ENCODE peak calls at places on chromosome 22, in five cellular contexts. Y is adrenal gland, Q is stomach, D is prostate gland, B is A549. F is an unnamed sample.
A peak's percentile ranks its signal among the peaks of the same experiment; 100 is the strongest.

GRCh38 chr22:30078320-30079311 is 1.6 kb upstream of the HORMAD2 start:
- DNase-seq in Y (no peak), Q (no peak), D (no peak), B (no peak), F (no peak)

GRCh38 chr22:21022955-21023614 is 8.1 kb downstream of the P2RX6 start:
- DNase-seq in Y (no peak), Q (no peak), D (no peak), B (no peak), F (no peak)

GRCh38 chr22:46734830-46735453 is 3.1 kb downstream of the CERK start:
- DNase-seq in Y (peak; percentile 66), Q (peak; percentile 56), D (no peak), B (no peak), F (peak; percentile 54)

GRCh38 chr22:46735747-46736608 is 2.1 kb downstream of the CERK start:
- DNase-seq in Y (no peak), Q (no peak), D (no peak), B (no peak), F (no peak)

GRCh38 chr22:42500836-42501179 is 18.8 kb downstream of the RRP7A start:
- DNase-seq in Y (no peak), Q (no peak), D (no peak), B (no peak), F (no peak)

GRCh38 chr22:24181088-24181995 is at the start of gene SUSD2:
- DNase-seq in Y (no peak), Q (peak; percentile 60), D (no peak), B (no peak), F (no peak)

GRCh38 chr22:35914665-35915476 is 113.8 kb downstream of the RBFOX2 start:
- DNase-seq in Y (peak; percentile 75), Q (peak; percentile 58), D (peak; percentile 86), B (peak; percentile 48), F (peak; percentile 77)

GRCh38 chr22:21937821-21938070 is 14.9 kb downstream of the PPM1F start:
- DNase-seq in Y (no peak), Q (no peak), D (no peak), B (no peak), F (no peak)

GRCh38 chr22:32590556-32590955 is 115.9 kb downstream of the FBXO7 start:
- DNase-seq in Y (no peak), Q (no peak), D (no peak), B (no peak), F (no peak)

GRCh38 chr22:30802202-30803166 is 107.8 kb downstream of the OSBP2 start:
- DNase-seq in Y (peak; percentile 88), Q (peak; percentile 90), D (peak; percentile 77), B (peak; percentile 46), F (peak; percentile 92)

GRCh38 chr22:40703174-40703573 is 23.9 kb downstream of the MCHR1 start:
- DNase-seq in Y (no peak), Q (no peak), D (no peak), B (no peak), F (no peak)

GRCh38 chr22:45253039-45253641 is 12.4 kb upstream of the KIAA0930 start:
- DNase-seq in Y (no peak), Q (no peak), D (no peak), B (no peak), F (no peak)

GRCh38 chr22:37686002-37686982 is at the start of gene NOL12:
- DNase-seq in Y (peak; percentile 86), Q (peak; percentile 85), D (peak; percentile 70), B (peak; percentile 62), F (peak; percentile 95)
- TF ChIP-seq POLR2A in Y (no peak), Q (no peak), D (peak; percentile 39), B (no peak), F (no peak)

GRCh38 chr22:49951001-49951677 is 9.4 kb upstream of the PIM3 start:
- DNase-seq in Y (no peak), Q (peak; percentile 99), D (peak; percentile 99), B (no peak), F (peak; percentile 86)
- TF ChIP-seq POLR2A in Y (no peak), Q (no peak), D (peak; percentile 34), B (no peak), F (no peak)

DNA sequence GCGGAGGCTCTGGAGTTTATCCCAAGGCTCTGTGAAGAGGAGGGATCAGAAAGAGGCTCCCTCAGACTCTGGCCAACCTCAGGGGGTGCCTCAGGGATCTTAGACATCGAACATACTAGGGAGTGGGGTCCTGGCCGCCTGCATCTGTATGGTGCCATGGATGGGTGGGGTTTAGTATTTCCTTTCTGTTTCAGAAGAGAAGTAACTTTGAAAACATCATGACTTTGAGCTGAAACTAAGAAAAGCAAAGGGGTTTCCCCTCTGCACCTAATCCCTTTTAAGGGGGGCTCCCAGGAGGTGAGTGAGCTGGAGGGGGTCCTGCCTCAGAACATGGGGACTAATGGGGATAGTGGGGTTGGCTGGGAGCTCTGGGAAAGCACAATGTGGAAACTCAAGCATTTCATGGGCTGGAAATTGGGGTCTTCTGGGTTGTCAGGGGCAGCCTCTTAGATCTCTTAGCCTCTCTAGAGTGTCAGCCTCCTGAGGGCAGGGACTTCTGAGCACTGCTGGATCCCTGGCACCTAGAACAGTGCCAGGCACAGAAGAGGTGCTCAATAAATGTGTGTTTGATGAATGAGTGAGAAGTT is 11.8 kb upstream of the SSTR3 start:
- DNase-seq in Y (no peak), Q (no peak), D (no peak), B (no peak), F (no peak)
- TF ChIP-seq POLR2A in Y (no peak), Q (no peak), D (no peak), B (no peak), F (no peak)

DNA sequence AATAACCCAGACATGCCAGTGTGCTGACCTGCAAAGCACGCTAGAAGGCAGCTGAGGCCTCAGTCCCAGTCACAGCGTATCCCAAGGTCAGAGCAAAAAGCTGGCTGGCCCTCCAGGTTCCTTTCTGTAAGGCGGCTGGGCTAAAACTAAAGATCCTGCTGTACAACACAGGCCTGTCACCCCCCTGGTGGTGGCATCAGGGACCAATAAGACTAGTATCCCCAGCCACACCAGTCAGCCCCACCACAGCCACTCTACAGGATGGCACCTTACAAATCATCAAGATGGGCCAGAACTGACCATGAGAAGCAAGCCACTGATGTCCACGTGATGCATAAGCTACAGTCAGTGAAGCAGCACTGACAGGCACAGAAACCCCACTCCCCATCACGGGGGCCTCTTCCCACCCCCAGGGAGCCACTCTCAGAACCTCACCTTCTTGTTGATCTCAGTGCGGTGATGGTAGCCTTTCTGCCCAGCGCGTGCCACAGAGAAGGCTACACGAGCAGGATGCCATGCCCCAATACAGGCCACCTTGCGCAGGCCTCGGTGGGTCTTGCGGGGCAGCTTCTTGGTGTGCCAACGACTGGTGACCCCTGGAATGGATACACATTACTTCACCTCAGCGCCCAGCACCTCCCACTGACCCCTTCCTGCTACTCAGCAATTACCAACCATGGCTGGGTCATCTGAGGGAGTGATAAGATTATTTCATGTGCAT is 5.0 kb downstream of the RPL3 start:
- DNase-seq in Y (peak; percentile 93), Q (no peak), D (no peak), B (no peak), F (no peak)
- TF ChIP-seq POLR2A in Y (no peak), Q (no peak), D (no peak), B (no peak), F (no peak)

DNA sequence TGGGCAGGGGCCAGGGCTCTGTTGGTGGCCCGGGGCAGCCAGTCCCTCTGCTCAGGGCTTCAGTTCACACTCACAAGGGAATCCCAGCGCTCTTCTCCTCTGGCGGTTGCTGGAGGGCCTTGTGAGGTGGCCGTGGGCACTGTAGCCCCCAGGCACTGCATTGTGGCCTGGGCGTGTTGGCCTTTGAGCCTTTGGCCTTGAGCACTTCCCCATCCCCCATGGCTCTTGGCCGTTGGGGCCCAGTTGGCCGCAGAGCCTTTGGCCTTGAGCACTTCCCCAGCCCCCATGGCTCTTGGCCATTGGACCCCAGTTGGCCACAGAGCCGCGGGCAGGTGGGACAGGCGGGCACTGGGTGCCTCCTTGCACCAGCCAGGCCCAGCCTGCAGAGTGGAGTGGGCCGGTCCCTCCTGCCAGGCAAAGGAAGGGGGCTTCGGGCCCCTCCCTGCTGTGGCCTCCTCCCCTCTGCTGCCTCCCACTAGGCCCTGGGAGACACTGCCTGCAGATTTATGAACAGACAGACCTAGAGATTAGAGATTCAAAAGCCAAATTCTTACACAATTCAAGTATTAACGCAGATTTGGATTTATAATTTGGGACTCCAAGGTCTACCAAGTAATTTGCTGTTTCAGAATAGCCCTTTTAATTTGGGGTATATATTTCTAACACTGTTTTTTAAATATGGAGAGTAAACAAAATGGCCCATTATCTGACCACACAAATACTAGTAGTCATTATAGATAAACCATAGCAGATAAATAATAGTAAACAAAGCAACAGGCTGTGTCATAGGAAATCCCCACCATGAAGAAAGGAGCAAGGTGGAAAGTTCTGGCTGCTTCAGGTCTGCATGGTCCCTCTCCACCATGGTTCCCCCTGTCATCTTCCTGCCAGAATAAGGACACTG is 18.2 kb upstream of the TXNRD2 start:
- DNase-seq in Y (no peak), Q (no peak), D (no peak), B (no peak), F (no peak)
- TF ChIP-seq POLR2A in Y (no peak), Q (no peak), D (no peak), B (no peak), F (no peak)

F was measured in lower leg skin.